ENCODE peak calls at places on chromosomes 1 and 21, in seven cellular contexts. D is upper lobe of right lung, Y is Karpas-422, Q is suprapubic skin, Z is OCI-LY7, O is brain microvascular endothelial cell, S is tibial artery. H is an unnamed sample.

GRCh38 chr1:221765527-221765926 is 23.6 kb upstream of the DUSP10 start:
- DNase-seq in Q (no peak), O (no peak), Z (no peak), D (no peak), Y (no peak), S (no peak), H (no peak)

GRCh38 chr21:41691205-41692203 is 75.3 kb downstream of the RIPK4 start:
- DNase-seq in S (peak), Q (no peak), O (no peak), Y (no peak), D (no peak), Z (no peak), H (no peak)

GRCh38 chr21:41816583-41817165 is 49.8 kb upstream of the RIPK4 start:
- DNase-seq in D (peak), Z (peak), O (peak), S (peak), Y (peak), Q (peak), H (peak)

GRCh38 chr1:84303154-84303830 is 1.8 kb downstream of the SAMD13 start:
- DNase-seq in D (no peak), Z (peak), Q (no peak), Y (no peak), S (no peak), O (no peak), H (peak)

GRCh38 chr1:204075116-204075636 is 2.3 kb downstream of the SOX13 start:
- DNase-seq in S (peak), Y (no peak), Q (no peak), Z (no peak), O (no peak), D (peak), H (no peak)

GRCh38 chr1:20883766-20884165 is 96.7 kb upstream of the HP1BP3 start:
- DNase-seq in D (no peak), Q (no peak), O (no peak), S (no peak), Z (no peak), Y (no peak), H (no peak)

GRCh38 chr1:19885821-19886220 is 3.6 kb downstream of the OTUD3 start:
- DNase-seq in S (no peak), D (no peak), Y (no peak), O (no peak), Z (no peak), Q (no peak), H (no peak)

GRCh38 chr1:100556925-100557605 is 19.1 kb downstream of the GPR88 start:
- DNase-seq in S (no peak), D (no peak), Q (no peak), Z (no peak), O (no peak), Y (no peak), H (no peak)

GRCh38 chr1:70483342-70483741 is 72.3 kb downstream of the CTH start:
- DNase-seq in O (no peak), Y (no peak), Q (no peak), Z (no peak), D (no peak), S (no peak), H (no peak)

GRCh38 chr1:181043025-181043880 is 9.5 kb downstream of the MR1 start:
- DNase-seq in S (no peak), Z (no peak), Y (peak), Q (no peak), O (no peak), D (peak), H (no peak)

GRCh38 chr21:43827015-43827611 is 37.7 kb downstream of the RRP1 start:
- DNase-seq in Y (no peak), O (peak), D (no peak), Q (no peak), S (no peak), Z (no peak), H (peak)

GRCh38 chr1:56301791-56302190 is 277.6 kb downstream of the PLPP3 start:
- DNase-seq in S (no peak), Q (no peak), D (no peak), Z (no peak), O (peak), Y (no peak), H (peak)

GRCh38 chr1:156154317-156154749 is 948 bp downstream of the SEMA4A start:
- DNase-seq in O (no peak), S (no peak), Y (peak), Q (peak), Z (peak), D (peak), H (no peak)

GRCh38 chr1:168728452-168729404 is at the start of gene DPT:
- DNase-seq in Q (peak), O (no peak), D (no peak), Y (no peak), S (no peak), Z (no peak), H (no peak)

GRCh38 chr1:224433671-224434446 is 738 bp downstream of the WDR26 start:
- DNase-seq in Y (peak), D (peak), S (peak), O (peak), Q (peak), Z (peak), H (no peak)

GRCh38 chr1:60848583-60849188 is 233.7 kb upstream of the NFIA start:
- DNase-seq in O (peak), D (no peak), Q (no peak), Z (peak), S (no peak), Y (peak), H (peak)

GRCh38 chr21:35528109-35529042 is 479.3 kb upstream of the RUNX1 start:
- DNase-seq in Z (peak), D (peak), O (peak), Q (no peak), S (peak), Y (no peak), H (no peak)

GRCh38 chr1:53576381-53576801 is 117.2 kb downstream of the DMRTB1 start:
- DNase-seq in Y (no peak), O (no peak), S (peak), Z (no peak), Q (peak), D (peak), H (no peak)

GRCh38 chr1:186297439-186297838 is 77.6 kb downstream of the TPR start:
- DNase-seq in S (no peak), D (no peak), O (no peak), Y (peak), Q (no peak), Z (no peak), H (no peak)

GRCh38 chr1:11757047-11757446 is 4.9 kb upstream of the C1orf167 start:
- DNase-seq in Y (no peak), Z (no peak), D (no peak), S (no peak), O (no peak), Q (no peak), H (no peak)

GRCh38 chr1:161727343-161727924 is 6.1 kb downstream of the FCRLB start:
- DNase-seq in Z (no peak), S (no peak), Q (no peak), Y (peak), O (peak), D (no peak), H (peak)

GRCh38 chr21:41680444-41681335 is 86.2 kb downstream of the RIPK4 start:
- DNase-seq in Z (no peak), Q (no peak), O (no peak), Y (no peak), D (peak), S (peak), H (no peak)

GRCh38 chr1:53878492-53879105 is 11.0 kb downstream of the YIPF1 start:
- DNase-seq in O (peak), D (no peak), Y (peak), Q (no peak), Z (peak), S (no peak), H (peak)

GRCh38 chr1:65066379-65066765 is 81.6 kb upstream of the AK4 start:
- DNase-seq in Y (no peak), Z (no peak), O (no peak), D (no peak), S (no peak), Q (no peak), H (no peak)

GRCh38 chr1:246569248-246570238 is 3.3 kb downstream of the CNST start:
- DNase-seq in D (no peak), Y (no peak), Z (no peak), S (no peak), O (no peak), Q (no peak), H (no peak)
- H3K4me3 ChIP-seq in D (no peak), Y (peak), Z (peak), S (no peak), O (no peak), Q (no peak), H (no peak)

DNA sequence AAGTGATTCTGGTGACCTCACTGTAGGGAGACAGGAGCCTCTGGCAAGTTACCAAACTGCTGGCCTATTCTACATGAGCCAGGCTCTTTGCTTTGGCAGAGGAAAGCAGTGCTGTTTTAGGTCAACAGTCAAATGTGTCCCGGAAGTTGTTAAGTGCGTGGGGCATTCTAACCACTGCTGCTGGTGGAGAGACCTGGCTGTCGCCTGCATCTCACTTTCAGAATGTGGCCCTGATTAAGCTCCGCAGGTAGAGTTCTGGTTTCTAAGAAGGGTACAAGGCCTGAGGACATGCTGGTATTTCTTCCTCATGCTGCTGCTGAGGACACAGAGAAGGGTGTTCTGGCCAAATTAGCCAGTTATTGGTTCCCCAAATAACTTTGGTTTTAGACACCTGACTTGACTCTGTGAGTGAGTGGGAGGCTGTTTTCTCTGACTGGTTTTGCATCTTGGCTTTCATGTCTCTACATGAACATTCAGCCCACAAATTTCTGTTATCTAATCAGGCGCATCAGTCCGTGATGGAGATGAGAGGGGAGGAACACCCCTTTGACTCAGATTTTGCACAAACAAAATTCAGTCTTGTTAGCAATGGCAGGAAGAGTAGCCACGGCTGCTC is 120.8 kb downstream of the LMO4 start:
- DNase-seq in Q (no peak), Z (peak), S (peak), O (no peak), D (no peak), Y (peak), H (no peak)
- H3K4me3 ChIP-seq in Q (no peak), Z (peak), S (no peak), O (no peak), D (no peak), Y (peak), H (no peak)

GRCh38 chr21:45226540-45227326 is 61.0 kb downstream of the POFUT2 start:
- DNase-seq in Y (no peak), S (no peak), Q (no peak), D (no peak), Z (no peak), O (no peak), H (no peak)

GRCh38 chr21:45225741-45226327 is 61.9 kb downstream of the POFUT2 start:
- DNase-seq in Z (no peak), O (no peak), S (no peak), D (no peak), Y (peak), Q (no peak), H (no peak)

GRCh38 chr21:45223236-45223992 is 64.3 kb downstream of the POFUT2 start:
- DNase-seq in Y (no peak), D (peak), S (no peak), O (no peak), Q (no peak), Z (no peak), H (no peak)

GRCh38 chr21:45224189-45224938 is 63.3 kb downstream of the POFUT2 start:
- DNase-seq in S (no peak), Y (no peak), Q (no peak), D (peak), Z (no peak), O (peak), H (no peak)

GRCh38 chr21:45225041-45225740 is 62.5 kb downstream of the POFUT2 start:
- DNase-seq in D (no peak), Z (no peak), S (no peak), Y (no peak), O (no peak), Q (no peak), H (no peak)
- H3K4me3 ChIP-seq in D (no peak), Z (no peak), S (no peak), Y (no peak), O (no peak), Q (no peak), H (no peak)

GRCh38 chr21:21283810-21284209 is 285.6 kb downstream of the NCAM2 start:
- DNase-seq in O (no peak), Z (no peak), S (no peak), Q (no peak), D (no peak), Y (no peak), H (no peak)
- H3K4me3 ChIP-seq in O (no peak), Z (no peak), S (no peak), Q (no peak), D (no peak), Y (no peak), H (no peak)

GRCh38 chr1:58849556-58849955 is 65.7 kb upstream of the JUN start:
- DNase-seq in Z (no peak), Y (no peak), Q (no peak), O (no peak), D (no peak), S (no peak), H (no peak)
- H3K4me3 ChIP-seq in Z (no peak), Y (no peak), Q (no peak), O (no peak), D (no peak), S (no peak), H (no peak)

GRCh38 chr1:94934551-94934950 is 7.6 kb upstream of the CNN3 start:
- DNase-seq in D (no peak), Z (no peak), O (no peak), S (no peak), Y (no peak), Q (no peak), H (no peak)

GRCh38 chr1:94929351-94929814 is 2.5 kb upstream of the CNN3 start:
- DNase-seq in O (no peak), Q (no peak), Y (no peak), S (no peak), Z (no peak), D (no peak), H (no peak)

GRCh38 chr1:94928293-94928939 is 1.5 kb upstream of the CNN3 start:
- DNase-seq in S (no peak), Q (no peak), Y (no peak), Z (no peak), D (no peak), O (no peak), H (no peak)

GRCh38 chr1:94929816-94930215 is 2.9 kb upstream of the CNN3 start:
- DNase-seq in D (no peak), O (no peak), Q (no peak), Y (no peak), S (no peak), Z (no peak), H (no peak)

DNA sequence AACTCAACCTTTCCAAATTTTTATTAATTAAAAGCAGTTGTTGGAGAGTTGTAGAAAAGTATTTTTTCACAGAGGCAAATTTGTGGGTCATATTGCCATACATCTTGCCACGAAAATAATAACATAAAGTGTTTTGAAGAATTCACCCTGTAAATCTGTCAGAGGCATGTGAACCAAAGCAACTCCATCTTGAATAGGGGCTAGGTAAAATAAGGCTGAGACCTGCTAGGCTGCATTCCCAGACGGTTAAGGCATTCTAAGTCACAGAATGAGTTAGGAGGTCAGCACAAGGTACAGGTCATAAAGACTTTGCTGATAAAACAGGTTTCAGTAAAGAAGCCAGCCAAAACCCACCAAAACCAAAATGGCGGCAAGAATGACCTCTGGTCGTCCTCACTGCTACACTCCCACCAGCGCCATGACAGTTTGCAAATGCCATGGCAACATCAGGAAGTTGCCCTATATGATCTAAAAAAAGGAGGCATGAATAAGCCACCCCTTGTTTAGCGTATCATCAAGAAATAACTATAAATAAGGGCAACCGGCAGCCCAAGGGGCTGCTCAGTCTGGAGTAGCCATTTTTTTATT is 4.4 kb upstream of the CNN3 start:
- DNase-seq in D (no peak), S (no peak), Q (no peak), Y (no peak), O (no peak), Z (no peak), H (no peak)
- H3K4me3 ChIP-seq in D (no peak), S (no peak), Q (no peak), Y (no peak), O (no peak), Z (no peak), H (no peak)

GRCh38 chr1:215076312-215076711 is 6.2 kb upstream of the KCNK2 start:
- DNase-seq in Y (peak), Z (peak), D (no peak), O (peak), S (no peak), Q (no peak), H (peak)

GRCh38 chr1:215082532-215083407 is at the start of gene KCNK2:
- DNase-seq in O (no peak), S (peak), D (peak), Z (no peak), Y (no peak), Q (peak), H (no peak)

GRCh38 chr1:215083408-215083961 is 948 bp downstream of the KCNK2 start:
- DNase-seq in Q (peak), O (no peak), Y (no peak), S (peak), D (peak), Z (no peak), H (peak)

GRCh38 chr1:215079456-215079855 is 3.1 kb upstream of the KCNK2 start:
- DNase-seq in Q (no peak), Y (no peak), Z (no peak), O (no peak), S (no peak), D (no peak), H (no peak)

GRCh38 chr1:215081566-215082531 is 688 bp upstream of the KCNK2 start:
- DNase-seq in S (no peak), Q (no peak), Y (no peak), Z (no peak), D (no peak), O (no peak), H (no peak)
- H3K4me3 ChIP-seq in S (peak), Q (peak), Y (no peak), Z (no peak), D (no peak), O (peak), H (peak)

GRCh38 chr1:26409191-26409751 is 1.3 kb upstream of the LIN28A start:
- DNase-seq in Y (no peak), O (no peak), D (peak), S (peak), Q (no peak), Z (peak), H (no peak)
- H3K4me3 ChIP-seq in Y (no peak), O (no peak), D (no peak), S (no peak), Q (no peak), Z (no peak), H (no peak)

H was measured in astrocyte of the spinal cord.